ENCODE peak calls at places on chromosomes 13 and 19, in seven cellular contexts. One of them, this sample, is unnamed.

GRCh38 chr13:101416181-101417042 is at the start of gene NALCN:
- DNase-seq in pons: peak
- DNase-seq in stimulated activated CD4-positive, alpha-beta T cell treated with anti-CD3 and anti-CD28 coated beads, Interleukin-2, amount 100 ng/mL, for 24 hours: peak
- DNase-seq in left colon: no peak
- DNase-seq in activated CD8-positive, alpha-beta T cell treated with anti-CD3 and anti-CD28 coated beads, Interleukin-2, amount 10 ng/mL, durations not matched to agents 7 days and 5 days: no peak
- DNase-seq in kidney tubule cell: peak
- DNase-seq in iPS DF 6.9: no peak
- DNase-seq in this sample: peak

GRCh38 chr19:27805848-27806247 is 1407.1 kb downstream of the UQCRFS1 start:
- DNase-seq in stimulated activated CD4-positive, alpha-beta T cell treated with anti-CD3 and anti-CD28 coated beads, Interleukin-2, amount 100 ng/mL, for 24 hours: no peak
- DNase-seq in pons: no peak
- DNase-seq in iPS DF 6.9: no peak
- DNase-seq in activated CD8-positive, alpha-beta T cell treated with anti-CD3 and anti-CD28 coated beads, Interleukin-2, amount 10 ng/mL, durations not matched to agents 7 days and 5 days: no peak
- DNase-seq in left colon: no peak
- DNase-seq in kidney tubule cell: no peak
- DNase-seq in this sample: no peak

GRCh38 chr13:41268764-41269163 is 5.4 kb upstream of the MTRF1 start:
- DNase-seq in stimulated activated CD4-positive, alpha-beta T cell treated with anti-CD3 and anti-CD28 coated beads, Interleukin-2, amount 100 ng/mL, for 24 hours: no peak
- DNase-seq in activated CD8-positive, alpha-beta T cell treated with anti-CD3 and anti-CD28 coated beads, Interleukin-2, amount 10 ng/mL, durations not matched to agents 7 days and 5 days: peak
- DNase-seq in pons: no peak
- DNase-seq in left colon: no peak
- DNase-seq in iPS DF 6.9: no peak
- DNase-seq in kidney tubule cell: peak
- DNase-seq in this sample: peak

GRCh38 chr13:73952683-73953082 is 181.5 kb downstream of the KLF12 start:
- DNase-seq in iPS DF 6.9: no peak
- DNase-seq in pons: no peak
- DNase-seq in kidney tubule cell: peak
- DNase-seq in activated CD8-positive, alpha-beta T cell treated with anti-CD3 and anti-CD28 coated beads, Interleukin-2, amount 10 ng/mL, durations not matched to agents 7 days and 5 days: no peak
- DNase-seq in stimulated activated CD4-positive, alpha-beta T cell treated with anti-CD3 and anti-CD28 coated beads, Interleukin-2, amount 100 ng/mL, for 24 hours: no peak
- DNase-seq in left colon: no peak
- DNase-seq in this sample: no peak

GRCh38 chr13:109868583-109869311 is 82.4 kb upstream of the IRS2 start:
- DNase-seq in pons: no peak
- DNase-seq in stimulated activated CD4-positive, alpha-beta T cell treated with anti-CD3 and anti-CD28 coated beads, Interleukin-2, amount 100 ng/mL, for 24 hours: no peak
- DNase-seq in iPS DF 6.9: no peak
- DNase-seq in activated CD8-positive, alpha-beta T cell treated with anti-CD3 and anti-CD28 coated beads, Interleukin-2, amount 10 ng/mL, durations not matched to agents 7 days and 5 days: no peak
- DNase-seq in left colon: no peak
- DNase-seq in kidney tubule cell: peak
- DNase-seq in this sample: no peak

GRCh38 chr13:82688400-82688999 is 1193.8 kb downstream of the SLITRK1 start:
- DNase-seq in iPS DF 6.9: no peak
- DNase-seq in activated CD8-positive, alpha-beta T cell treated with anti-CD3 and anti-CD28 coated beads, Interleukin-2, amount 10 ng/mL, durations not matched to agents 7 days and 5 days: no peak
- DNase-seq in stimulated activated CD4-positive, alpha-beta T cell treated with anti-CD3 and anti-CD28 coated beads, Interleukin-2, amount 100 ng/mL, for 24 hours: no peak
- DNase-seq in pons: no peak
- DNase-seq in left colon: no peak
- DNase-seq in kidney tubule cell: no peak
- DNase-seq in this sample: no peak

GRCh38 chr13:91017669-91018053 is 329.8 kb upstream of the MIR17HG start:
- DNase-seq in stimulated activated CD4-positive, alpha-beta T cell treated with anti-CD3 and anti-CD28 coated beads, Interleukin-2, amount 100 ng/mL, for 24 hours: no peak
- DNase-seq in left colon: no peak
- DNase-seq in pons: no peak
- DNase-seq in kidney tubule cell: peak
- DNase-seq in activated CD8-positive, alpha-beta T cell treated with anti-CD3 and anti-CD28 coated beads, Interleukin-2, amount 10 ng/mL, durations not matched to agents 7 days and 5 days: no peak
- DNase-seq in iPS DF 6.9: peak
- DNase-seq in this sample: peak

GRCh38 chr13:26340812-26341211 is 86.9 kb downstream of the CDK8 start:
- DNase-seq in stimulated activated CD4-positive, alpha-beta T cell treated with anti-CD3 and anti-CD28 coated beads, Interleukin-2, amount 100 ng/mL, for 24 hours: no peak
- DNase-seq in kidney tubule cell: no peak
- DNase-seq in activated CD8-positive, alpha-beta T cell treated with anti-CD3 and anti-CD28 coated beads, Interleukin-2, amount 10 ng/mL, durations not matched to agents 7 days and 5 days: no peak
- DNase-seq in pons: no peak
- DNase-seq in iPS DF 6.9: no peak
- DNase-seq in left colon: no peak
- DNase-seq in this sample: no peak

GRCh38 chr13:107942030-107942617 is 273.2 kb downstream of the LIG4 start:
- DNase-seq in activated CD8-positive, alpha-beta T cell treated with anti-CD3 and anti-CD28 coated beads, Interleukin-2, amount 10 ng/mL, durations not matched to agents 7 days and 5 days: no peak
- DNase-seq in kidney tubule cell: no peak
- DNase-seq in stimulated activated CD4-positive, alpha-beta T cell treated with anti-CD3 and anti-CD28 coated beads, Interleukin-2, amount 100 ng/mL, for 24 hours: no peak
- DNase-seq in pons: no peak
- DNase-seq in left colon: no peak
- DNase-seq in iPS DF 6.9: no peak
- DNase-seq in this sample: no peak

GRCh38 chr19:14409157-14410053 is 9.7 kb downstream of the DDX39A start:
- DNase-seq in left colon: no peak
- DNase-seq in activated CD8-positive, alpha-beta T cell treated with anti-CD3 and anti-CD28 coated beads, Interleukin-2, amount 10 ng/mL, durations not matched to agents 7 days and 5 days: no peak
- DNase-seq in stimulated activated CD4-positive, alpha-beta T cell treated with anti-CD3 and anti-CD28 coated beads, Interleukin-2, amount 100 ng/mL, for 24 hours: no peak
- DNase-seq in pons: no peak
- DNase-seq in kidney tubule cell: no peak
- DNase-seq in iPS DF 6.9: no peak
- DNase-seq in this sample: no peak

GRCh38 chr13:38045278-38046048 is 175.9 kb upstream of the TRPC4 start:
- DNase-seq in kidney tubule cell: peak
- DNase-seq in left colon: no peak
- DNase-seq in activated CD8-positive, alpha-beta T cell treated with anti-CD3 and anti-CD28 coated beads, Interleukin-2, amount 10 ng/mL, durations not matched to agents 7 days and 5 days: no peak
- DNase-seq in pons: no peak
- DNase-seq in stimulated activated CD4-positive, alpha-beta T cell treated with anti-CD3 and anti-CD28 coated beads, Interleukin-2, amount 100 ng/mL, for 24 hours: no peak
- DNase-seq in iPS DF 6.9: peak
- DNase-seq in this sample: no peak

GRCh38 chr13:19156013-19156825 is 25.4 kb downstream of the TUBA3C start:
- DNase-seq in stimulated activated CD4-positive, alpha-beta T cell treated with anti-CD3 and anti-CD28 coated beads, Interleukin-2, amount 100 ng/mL, for 24 hours: no peak
- DNase-seq in left colon: no peak
- DNase-seq in kidney tubule cell: no peak
- DNase-seq in activated CD8-positive, alpha-beta T cell treated with anti-CD3 and anti-CD28 coated beads, Interleukin-2, amount 10 ng/mL, durations not matched to agents 7 days and 5 days: no peak
- DNase-seq in pons: no peak
- DNase-seq in iPS DF 6.9: no peak
- DNase-seq in this sample: no peak

GRCh38 chr19:47230122-47230920 is 678 bp downstream of the BBC3 start:
- DNase-seq in kidney tubule cell: peak
- DNase-seq in iPS DF 6.9: no peak
- DNase-seq in stimulated activated CD4-positive, alpha-beta T cell treated with anti-CD3 and anti-CD28 coated beads, Interleukin-2, amount 100 ng/mL, for 24 hours: peak
- DNase-seq in activated CD8-positive, alpha-beta T cell treated with anti-CD3 and anti-CD28 coated beads, Interleukin-2, amount 10 ng/mL, durations not matched to agents 7 days and 5 days: peak
- DNase-seq in left colon: peak
- DNase-seq in pons: no peak
- DNase-seq in this sample: peak

GRCh38 chr19:28582807-28583206 is 630.1 kb downstream of the UQCRFS1 start:
- DNase-seq in left colon: no peak
- DNase-seq in activated CD8-positive, alpha-beta T cell treated with anti-CD3 and anti-CD28 coated beads, Interleukin-2, amount 10 ng/mL, durations not matched to agents 7 days and 5 days: no peak
- DNase-seq in pons: no peak
- DNase-seq in kidney tubule cell: no peak
- DNase-seq in iPS DF 6.9: no peak
- DNase-seq in stimulated activated CD4-positive, alpha-beta T cell treated with anti-CD3 and anti-CD28 coated beads, Interleukin-2, amount 100 ng/mL, for 24 hours: no peak
- DNase-seq in this sample: no peak